ENCODE peak calls at places on chromosomes 4 and X, in five cellular contexts. Q is left lung; C is activated CD8-positive, alpha-beta T cell treated with anti-CD3 and anti-CD28 coated beads, Interleukin-2, amount 10 ng/mL, durations not matched to agents 7 days and 5 days; I is aorta; R is activated naive CD8-positive, alpha-beta T cell treated with anti-CD3 and anti-CD28 coated beads, Interleukin-2, amount 50 U/mL, for 24 hours. H is an unnamed sample.

GRCh38 chr4:152476796-152477195 is 59.1 kb downstream of the FBXW7 start:
- ATAC-seq in Q (peak), C (no peak), I (peak), R (no peak), H (no peak)

GRCh38 chrX:142978130-142978684 is 47.5 kb upstream of the SPANXN4 start:
- ATAC-seq in Q (no peak), C (no peak), I (no peak), R (no peak), H (no peak)

GRCh38 chr4:73844806-73845205 is 8.3 kb upstream of the PF4V1 start:
- ATAC-seq in Q (no peak), C (no peak), I (no peak), R (no peak), H (no peak)

GRCh38 chrX:17474892-17475291 is 99.9 kb downstream of the NHS start:
- ATAC-seq in Q (no peak), C (no peak), I (peak), R (no peak), H (no peak)

GRCh38 chr4:8132400-8132799 is 26.2 kb downstream of the ABLIM2 start:
- ATAC-seq in Q (no peak), C (no peak), I (no peak), R (no peak), H (no peak)

GRCh38 chr4:182880387-182881356 is 36.5 kb downstream of the DCTD start:
- ATAC-seq in Q (no peak), C (no peak), I (no peak), R (no peak), H (no peak)

GRCh38 chrX:19344207-19344534 is 444 bp downstream of the PDHA1 start:
- ATAC-seq in Q (no peak), C (no peak), I (no peak), R (no peak), H (no peak)

GRCh38 chr4:5543681-5544080 is 164.7 kb downstream of the EVC2 start:
- ATAC-seq in Q (no peak), C (no peak), I (no peak), R (no peak), H (no peak)

GRCh38 chr4:23782778-23783455 is 106.9 kb downstream of the PPARGC1A start:
- ATAC-seq in Q (peak), C (no peak), I (no peak), R (no peak), H (no peak)

GRCh38 chr4:38243385-38244053 is 283.3 kb downstream of the PTTG2 start:
- ATAC-seq in Q (peak), C (no peak), I (no peak), R (no peak), H (peak)

GRCh38 chr4:153432971-153433752 is 33.0 kb upstream of the TMEM131L start:
- ATAC-seq in Q (peak), C (peak), I (peak), R (peak), H (peak)

GRCh38 chr4:168592676-168593075 is 95.8 kb downstream of the PALLD start:
- ATAC-seq in Q (no peak), C (no peak), I (no peak), R (no peak), H (no peak)

GRCh38 chr4:76526585-76526990 is 91.6 kb downstream of the SHROOM3 start:
- ATAC-seq in Q (peak), C (no peak), I (peak), R (no peak), H (no peak)

H was measured in activated T-helper 17 cell treated with anti-CD3 and anti-CD28 coated beads, Interleukin-2, amount 50 U/mL, for 72 hours.